ENCODE peak calls at places on chromosomes 4 and X, in four cellular contexts. M, G, Z and R are unnamed samples. For H3K4me1, the result is how much of the 10 kb centered on the place peaks cover.

GRCh38 chr4:78610546-78611214 is 59.1 kb downstream of the ANXA3 start:
- DNase-seq in Z (no peak), G (no peak), M (peak), R (no peak)

GRCh38 chr4:3433138-3433869 is 8.5 kb upstream of the HGFAC start:
- DNase-seq in Z (no peak), M (no peak), G (peak), R (no peak)

GRCh38 chr4:14562901-14563300 is 439.4 kb upstream of the CPEB2 start:
- DNase-seq in G (no peak), M (no peak), Z (no peak), R (no peak)

GRCh38 chr4:48223633-48224295 is 45.9 kb downstream of the TEC start:
- DNase-seq in M (no peak), G (no peak), Z (no peak), R (no peak)

GRCh38 chr4:26178874-26179273 is 141.9 kb upstream of the RBPJ start:
- DNase-seq in G (no peak), Z (peak), M (no peak), R (peak)

GRCh38 chr4:145635117-145635516 is 15.9 kb downstream of the MMAA start:
- DNase-seq in Z (no peak), G (no peak), M (no peak), R (no peak)

GRCh38 chr4:99863804-99864203 is 30.4 kb downstream of the LAMTOR3 start:
- DNase-seq in M (no peak), G (no peak), Z (no peak), R (no peak)

GRCh38 chr4:169341490-169341889 is 70.7 kb upstream of the SH3RF1 start:
- DNase-seq in M (no peak), G (peak), Z (no peak), R (peak)

GRCh38 chr4:9781343-9782135 is at the start of gene DRD5:
- DNase-seq in M (no peak), G (peak), Z (no peak), R (no peak)

GRCh38 chr4:3403104-3403906 is 38.5 kb upstream of the HGFAC start:
- DNase-seq in M (no peak), G (no peak), Z (no peak), R (no peak)

GRCh38 chr4:149441338-149441737 is 374.3 kb downstream of the IQCM start:
- DNase-seq in M (no peak), Z (no peak), G (no peak), R (no peak)

GRCh38 chr4:85751907-85752306 is 277.0 kb downstream of the ARHGAP24 start:
- DNase-seq in Z (no peak), G (no peak), M (no peak), R (no peak)

GRCh38 chr4:128461300-128462103 is 173.9 kb upstream of the PGRMC2 start:
- DNase-seq in Z (peak), M (no peak), G (no peak), R (peak)

GRCh38 chr4:161291222-161291621 is 872.6 kb downstream of the FSTL5 start:
- DNase-seq in Z (no peak), G (no peak), M (no peak), R (no peak)

GRCh38 chr4:25667931-25668557 is 12.4 kb downstream of the SLC34A2 start:
- DNase-seq in M (no peak), G (no peak), Z (no peak), R (peak)

GRCh38 chr4:107255596-107255995 is 219.5 kb upstream of the DKK2 start:
- DNase-seq in M (no peak), G (no peak), Z (no peak), R (no peak)

GRCh38 chrX:47283015-47283771 is 50.4 kb downstream of the USP11 start:
- DNase-seq in Z (peak), M (no peak), G (no peak), R (no peak)

GRCh38 chrX:139798701-139799100 is 90.7 kb upstream of the MCF2 start:
- DNase-seq in G (no peak), M (no peak), Z (no peak), R (no peak)

GRCh38 chrX:149541521-149542047 is 772 bp downstream of the EOLA1 start:
- DNase-seq in G (no peak), Z (no peak), M (no peak), R (peak)

GRCh38 chrX:85503258-85504158 is 124.0 kb upstream of the POF1B start:
- DNase-seq in M (no peak), G (no peak), Z (no peak), R (no peak)

GRCh38 chrX:141791856-141792255 is 46.3 kb upstream of the MAGEC3 start:
- DNase-seq in Z (no peak), M (no peak), G (no peak), R (no peak)

GRCh38 chr4:24495388-24495787 is 89.0 kb downstream of the DHX15 start:
- DNase-seq in G (no peak), Z (no peak), M (no peak), R (no peak)

GRCh38 chr4:185839770-185840169 is 27.8 kb upstream of the SORBS2 start:
- DNase-seq in M (no peak), G (no peak), Z (no peak), R (no peak)

GRCh38 chrX:30612250-30612655 is 34.7 kb upstream of the TASL start:
- DNase-seq in M (no peak), Z (no peak), G (no peak), R (no peak)

GRCh38 chr4:2875556-2875955 is 31.9 kb downstream of the ADD1 start:
- DNase-seq in G (no peak), Z (no peak), M (no peak), R (no peak)

GRCh38 chr4:170127758-170128157 is 38.0 kb upstream of the AADAT start:
- DNase-seq in M (no peak), Z (no peak), G (peak), R (no peak)

GRCh38 chr4:15444276-15444675 is 16.4 kb downstream of the C1QTNF7 start:
- DNase-seq in M (no peak), G (peak), Z (no peak), R (no peak)

GRCh38 chr4:55385201-55385649 is 10.5 kb upstream of the TMEM165 start:
- DNase-seq in G (no peak), Z (no peak), M (no peak), R (no peak)

GRCh38 chrX:71909956-71910355 is 689 bp upstream of the NHSL2 start:
- DNase-seq in G (no peak), Z (peak), M (no peak), R (no peak)

GRCh38 chr4:110164251-110164650 is 34.2 kb downstream of the ELOVL6 start:
- DNase-seq in G (no peak), M (no peak), Z (no peak), R (no peak)

GRCh38 chr4:8580321-8581093 is at the start of gene GPR78:
- DNase-seq in M (peak), G (peak), Z (peak), R (peak)

GRCh38 chr4:150342945-150343344 is 239.0 kb upstream of the MAB21L2 start:
- DNase-seq in G (no peak), Z (peak), M (no peak), R (no peak)

GRCh38 chr4:134470544-134470943 is 269.0 kb upstream of the PABPC4L start:
- DNase-seq in Z (peak), M (no peak), G (no peak), R (peak)

GRCh38 chrX:2550288-2551020 is 49.7 kb upstream of the DHRSX start:
- DNase-seq in Z (no peak), G (no peak), M (no peak), R (no peak)

GRCh38 chrX:136028383-136028984 is 43.2 kb downstream of the SLC9A6 start:
- DNase-seq in G (no peak), M (no peak), Z (no peak), R (peak)

GRCh38 chr4:52841707-52842456 is 20.2 kb upstream of the RASL11B start:
- DNase-seq in G (no peak), Z (no peak), M (no peak), R (no peak)
- H3K4me1 ChIP-seq in G (under half), Z (under half), M (under half), R (under half)

DNA sequence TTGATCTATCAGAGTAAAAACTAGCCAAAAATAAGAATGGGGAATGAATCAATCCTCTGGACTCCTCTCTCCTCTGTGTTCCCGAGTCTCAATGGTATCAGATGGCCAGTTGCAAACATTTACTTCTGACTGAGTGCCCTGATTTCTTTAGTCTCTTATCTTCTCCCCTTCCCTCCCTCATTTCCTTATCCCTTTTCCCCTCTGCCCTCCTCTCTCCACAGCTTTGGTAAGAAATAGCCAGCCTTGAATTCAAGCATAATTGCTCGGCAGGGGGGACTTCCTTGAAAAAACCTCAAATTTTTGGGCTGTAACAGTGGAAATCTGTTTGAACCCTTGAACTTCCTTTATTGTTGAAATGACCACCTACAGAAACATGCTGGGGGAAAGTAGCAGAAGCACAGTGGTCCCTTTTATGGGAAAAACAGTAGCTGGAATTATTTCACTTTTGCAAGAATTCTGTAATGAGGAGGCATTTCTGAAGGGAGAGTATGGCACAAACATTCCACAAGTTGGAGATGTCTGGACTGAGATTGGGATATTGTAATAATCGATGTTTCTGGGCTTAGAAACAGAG is 40.3 kb downstream of the NHS start:
- DNase-seq in Z (no peak), G (no peak), M (no peak), R (no peak)
- H3K4me1 ChIP-seq in Z (under half), G (under half), M (under half), R (under half)

GRCh38 chr4:143362392-143363046 is 25.8 kb downstream of the GAB1 start:
- DNase-seq in M (no peak), G (no peak), Z (no peak), R (no peak)
- H3K4me1 ChIP-seq in M (under half), G (under half), Z (under half), R (under half)

GRCh38 chr4:123409301-123409700 is 12.7 kb downstream of the SPRY1 start:
- DNase-seq in Z (no peak), G (no peak), M (no peak), R (no peak)
- H3K4me1 ChIP-seq in Z (under half), G (under half), M (under half), R (half or more)